ENCODE peak calls at places on chromosomes 4 and X, in nine cellular contexts. N is GM23248, Z is tibial artery, T is HCT116, L is Panc1, I is transverse colon, U is pancreas, P is mesendoderm, J is left ventricle myocardium inferior. R is an unnamed sample. For H3K27me3 and H3K36me3, the result is how much of the 10 kb centered on the place peaks cover.

GRCh38 chr4:179871726-179872125 is 2371.5 kb upstream of the TENM3 start:
- DNase-seq in T (no peak), P (no peak), I (no peak), U (no peak), J (no peak), Z (no peak), L (no peak), N (no peak), R (no peak)

GRCh38 chrX:34426334-34426733 is 230.8 kb downstream of the TMEM47 start:
- DNase-seq in P (peak), Z (no peak), J (no peak), L (no peak), T (no peak), I (no peak), N (no peak), U (no peak), R (no peak)

GRCh38 chr4:173211838-173212237 is 43.2 kb downstream of the GALNT7 start:
- DNase-seq in N (peak), U (no peak), L (no peak), Z (no peak), J (no peak), P (peak), I (no peak), T (peak), R (no peak)

GRCh38 chr4:794911-795725 is 30.8 kb downstream of the CPLX1 start:
- DNase-seq in U (peak), N (peak), I (no peak), J (no peak), L (no peak), P (no peak), Z (no peak), T (no peak), R (no peak)

GRCh38 chr4:154707877-154708276 is 35.9 kb upstream of the LRAT start:
- DNase-seq in Z (no peak), J (no peak), N (no peak), I (no peak), T (peak), P (no peak), U (no peak), L (no peak), R (no peak)

GRCh38 chr4:187632260-187633010 is 363.1 kb upstream of the ZFP42 start:
- DNase-seq in J (no peak), N (no peak), Z (no peak), U (no peak), L (no peak), I (no peak), T (no peak), P (peak), R (no peak)

GRCh38 chr4:106659386-106659785 is 290.8 kb upstream of the GIMD1 start:
- DNase-seq in J (no peak), T (no peak), P (no peak), N (no peak), I (no peak), L (no peak), Z (no peak), U (no peak), R (no peak)

GRCh38 chr4:17934286-17934685 is 87.3 kb downstream of the LCORL start:
- DNase-seq in L (no peak), Z (no peak), T (no peak), P (no peak), N (peak), J (no peak), U (no peak), I (no peak), R (no peak)

GRCh38 chr4:67581913-67582312 is 23.4 kb downstream of the STAP1 start:
- DNase-seq in U (no peak), J (no peak), I (no peak), Z (no peak), P (no peak), T (no peak), L (no peak), N (no peak), R (no peak)

GRCh38 chr4:92520563-92520962 is 216.8 kb downstream of the GRID2 start:
- DNase-seq in T (no peak), L (no peak), I (no peak), J (no peak), N (no peak), P (peak), Z (no peak), U (no peak), R (no peak)

GRCh38 chrX:150567645-150568319 is 639 bp upstream of the MTM1 start:
- DNase-seq in N (no peak), I (no peak), Z (no peak), L (no peak), P (no peak), T (no peak), U (no peak), J (no peak), R (no peak)
- H3K4me3 ChIP-seq in N (peak), I (no peak), Z (peak), L (peak), P (no peak), T (peak), U (peak), J (peak), R (peak)

GRCh38 chr4:151860561-151861093 is 99.8 kb upstream of the GATB start:
- DNase-seq in N (no peak), Z (no peak), T (no peak), L (no peak), J (no peak), U (no peak), P (no peak), I (no peak), R (no peak)
- H3K27me3 ChIP-seq in N (under half), Z (under half), T (under half), L (under half), J (under half), U (under half), P (under half), I (under half), R (under half)

DNA sequence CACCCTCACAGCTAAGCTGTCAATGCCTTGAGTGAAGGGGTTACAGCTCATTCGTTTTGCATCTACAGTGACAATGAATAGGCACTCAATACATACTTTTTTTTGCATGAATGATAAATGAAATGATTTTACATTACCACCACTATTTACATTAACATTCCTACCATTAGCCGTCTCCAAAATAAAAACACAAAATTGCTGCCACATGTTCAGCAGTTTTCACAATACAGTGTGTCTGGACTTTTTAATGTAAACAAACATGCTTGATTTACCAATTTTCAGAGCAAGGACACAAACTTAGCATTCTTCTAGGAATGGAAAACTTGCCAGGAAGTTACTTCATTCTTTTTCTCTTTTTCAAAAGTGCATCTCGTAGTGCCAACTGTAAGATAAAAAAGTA is 9.6 kb upstream of the NAAA start:
- DNase-seq in J (no peak), I (no peak), L (no peak), Z (no peak), N (no peak), P (no peak), T (no peak), U (no peak), R (no peak)
- H3K36me3 ChIP-seq in J (half or more), I (under half), L (under half), Z (half or more), N (under half), P (under half), T (under half), U (half or more), R (under half)

DNA sequence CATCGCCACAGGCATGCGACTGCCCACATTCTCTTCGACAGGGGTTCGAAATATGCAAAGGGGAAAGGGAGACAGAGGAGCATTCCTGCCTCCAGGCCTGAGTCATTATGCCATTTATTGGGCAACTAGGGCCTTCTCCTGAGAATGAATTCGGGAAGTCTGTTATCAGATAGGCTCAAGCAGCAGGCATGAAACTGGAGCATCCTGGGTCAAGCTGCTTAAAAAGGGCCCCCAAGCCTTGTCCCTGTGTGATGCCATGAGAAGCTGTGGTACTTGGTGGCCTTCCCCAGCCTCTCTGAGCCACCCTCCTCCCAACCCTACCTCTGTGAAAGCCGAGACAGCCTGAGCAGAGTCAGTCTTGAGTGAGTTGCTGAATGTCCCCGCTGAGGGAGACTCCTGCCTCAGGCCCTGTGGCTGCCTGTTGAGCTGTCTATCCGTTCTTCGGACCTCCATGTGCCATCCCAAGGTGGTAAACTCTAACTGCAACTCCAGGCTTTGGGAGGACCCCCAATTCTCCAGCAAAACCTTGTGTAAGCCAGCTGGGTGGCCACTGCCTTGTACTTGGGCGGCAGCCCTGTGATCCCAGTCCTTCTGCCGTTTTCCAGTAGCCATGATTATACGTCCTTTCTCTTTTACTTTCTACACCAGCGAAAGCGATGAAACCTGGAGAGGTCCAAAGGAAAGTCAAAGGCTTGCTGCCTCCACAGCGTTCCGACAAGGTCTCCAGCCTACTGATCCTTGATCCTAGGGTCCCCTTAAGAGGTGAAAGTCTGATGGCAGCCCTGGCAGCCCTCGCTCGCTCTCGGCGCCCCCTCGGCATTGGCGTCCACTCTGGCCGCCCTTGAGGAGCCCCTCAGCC is 37.7 kb downstream of the NBDY start:
- DNase-seq in U (no peak), T (no peak), J (no peak), P (peak), Z (no peak), L (no peak), I (peak), N (peak), R (peak)
- H3K4me3 ChIP-seq in U (peak), T (no peak), J (no peak), P (no peak), Z (no peak), L (no peak), I (no peak), N (no peak), R (peak)

GRCh38 chrX:25017667-25018247 is 2.0 kb upstream of the ARX start:
- DNase-seq in T (no peak), P (peak), N (no peak), J (no peak), U (no peak), Z (no peak), L (no peak), I (no peak), R (no peak)

GRCh38 chrX:25015486-25016360 is at the start of gene ARX:
- DNase-seq in Z (no peak), L (no peak), P (peak), I (peak), N (peak), J (peak), U (peak), T (peak), R (peak)

GRCh38 chrX:25014366-25014838 is 1.4 kb downstream of the ARX start:
- DNase-seq in I (no peak), U (no peak), L (no peak), Z (no peak), T (no peak), N (no peak), J (no peak), P (no peak), R (no peak)

GRCh38 chrX:25016938-25017598 is 1.3 kb upstream of the ARX start:
- DNase-seq in Z (no peak), P (peak), N (no peak), U (no peak), L (no peak), J (no peak), I (no peak), T (no peak), R (no peak)

GRCh38 chrX:25016361-25016671 is 551 bp upstream of the ARX start:
- DNase-seq in Z (no peak), P (peak), I (no peak), N (no peak), T (no peak), U (no peak), J (no peak), L (no peak), R (no peak)
- H3K27me3 ChIP-seq in Z (half or more), P (under half), I (half or more), N (half or more), T (under half), U (under half), J (half or more), L (under half), R (under half)

DNA sequence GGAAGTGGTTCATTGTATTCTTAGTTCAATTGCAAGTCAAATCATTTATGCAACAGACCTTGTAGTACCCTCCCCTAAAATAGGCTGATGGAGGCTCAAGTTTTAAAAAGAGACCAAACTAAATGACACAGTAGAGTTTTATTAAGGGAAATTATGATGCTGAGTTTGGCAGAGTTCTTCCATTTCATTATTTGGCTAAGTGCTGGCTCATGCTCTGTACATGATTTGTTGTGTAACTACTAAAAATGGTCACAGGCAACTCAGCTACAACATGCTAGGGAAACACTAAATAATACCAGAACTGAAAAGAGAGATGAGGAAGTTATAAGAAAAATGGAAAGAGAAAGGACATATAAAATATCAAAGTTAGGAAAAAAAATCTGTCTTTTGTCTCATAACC is 96.1 kb upstream of the TFDP3 start:
- DNase-seq in L (no peak), U (no peak), I (no peak), J (no peak), P (no peak), T (no peak), N (no peak), Z (no peak), R (no peak)
- H3K36me3 ChIP-seq in L (under half), U (under half), I (under half), J (under half), P (under half), T (under half), N (under half), Z (under half), R (under half)